ENCODE peak calls at places on chromosomes 12 and 14, in four cellular contexts. P is H9, X is mesendoderm, C is neuronal stem cell. O is an unnamed sample.

GRCh38 chr12:123254853-123255446 is 16.7 kb downstream of the CDK2AP1 start:
- DNase-seq in P (no peak), X (no peak), C (no peak), O (no peak)

GRCh38 chr14:72607386-72608125 is 286.3 kb downstream of the DPF3 start:
- DNase-seq in P (no peak), X (no peak), C (no peak), O (peak)

GRCh38 chr14:55092326-55092725 is 36.7 kb upstream of the LGALS3 start:
- DNase-seq in P (no peak), X (no peak), C (no peak), O (no peak)

GRCh38 chr12:123089631-123090353 is 61.1 kb downstream of the PITPNM2 start:
- DNase-seq in P (no peak), X (no peak), C (no peak), O (peak)

GRCh38 chr12:1350934-1351240 is 243.5 kb downstream of the FBXL14 start:
- DNase-seq in P (no peak), X (no peak), C (no peak), O (no peak)

GRCh38 chr12:131991816-131992430 is 42.2 kb downstream of the EP400 start:
- DNase-seq in P (no peak), X (no peak), C (no peak), O (peak)

GRCh38 chr12:114913871-114914801 is 230.2 kb upstream of the TBX3 start:
- DNase-seq in P (no peak), X (no peak), C (peak), O (peak)

GRCh38 chr12:75933136-75933535 is 98.4 kb downstream of the PHLDA1 start:
- DNase-seq in P (no peak), X (no peak), C (no peak), O (peak)

GRCh38 chr12:24714237-24714636 is 234.7 kb downstream of the BCAT1 start:
- DNase-seq in P (no peak), X (no peak), C (no peak), O (no peak)

GRCh38 chr12:94263011-94263786 is 114.8 kb downstream of the PLXNC1 start:
- DNase-seq in P (no peak), X (no peak), C (no peak), O (no peak)
- H4K8ac ChIP-seq in P (no peak), X (no peak), C (no peak), O (no peak)

GRCh38 chr12:120588948-120589930 is 8.0 kb upstream of the POP5 start:
- DNase-seq in P (no peak), X (no peak), C (no peak), O (no peak)
- H4K8ac ChIP-seq in P (no peak), X (no peak), C (no peak), O (no peak)

DNA sequence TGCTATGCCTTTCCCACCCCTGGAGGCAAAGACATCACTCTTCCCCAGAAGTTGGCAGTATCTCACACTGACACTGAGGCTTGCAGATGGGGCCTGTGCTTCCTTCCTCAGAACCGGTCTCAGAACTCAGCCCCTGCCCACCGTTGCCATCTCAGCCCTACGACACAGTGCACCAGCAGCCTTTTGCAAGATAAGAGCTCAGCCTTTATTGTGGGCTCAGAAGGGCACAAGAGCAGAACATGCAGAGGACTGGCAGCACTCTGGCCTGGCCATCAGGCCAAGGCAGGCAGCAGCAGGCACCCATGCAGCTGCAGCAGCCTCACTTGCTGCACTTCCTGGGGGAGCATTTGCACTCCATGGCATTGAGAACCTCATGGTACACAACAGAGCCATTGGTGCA is 3.6 kb upstream of the ANO2 start:
- DNase-seq in P (no peak), X (no peak), C (no peak), O (no peak)
- H4K8ac ChIP-seq in P (no peak), X (no peak), C (peak), O (no peak)

DNA sequence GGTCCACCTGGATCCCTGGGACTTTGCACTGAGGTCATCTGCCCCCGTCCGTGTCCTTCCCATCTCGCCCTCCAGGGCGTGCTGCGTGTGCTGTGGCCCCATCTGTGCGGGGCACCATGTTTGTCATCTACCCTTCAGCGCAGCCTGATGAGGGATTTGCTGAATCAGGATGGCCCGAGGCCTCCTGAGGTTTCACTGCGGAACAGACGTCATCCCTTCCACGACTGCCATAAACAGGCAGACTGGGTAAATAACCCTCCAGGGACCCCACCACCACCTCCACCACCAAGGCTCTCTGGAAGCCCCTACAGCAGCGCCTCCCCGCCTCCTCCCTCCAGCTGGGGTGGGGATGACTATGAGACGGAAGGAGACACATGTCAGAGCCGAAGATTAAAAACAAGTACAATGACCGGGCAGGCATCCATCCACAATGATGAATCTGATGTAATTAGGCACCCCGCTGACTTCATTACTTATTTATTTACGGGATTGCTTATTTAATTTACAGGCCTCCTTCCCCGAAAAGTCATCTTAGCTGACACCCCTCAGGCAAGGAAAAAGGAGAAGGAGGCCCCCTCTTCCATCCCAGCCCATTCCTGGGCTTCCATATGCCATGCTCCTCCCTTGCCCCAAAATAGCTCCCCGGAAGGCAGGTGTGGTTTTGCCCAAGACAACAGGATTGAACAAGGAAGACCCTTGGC is 39.4 kb downstream of the NCOR2 start:
- DNase-seq in P (no peak), X (no peak), C (no peak), O (peak)
- H4K8ac ChIP-seq in P (no peak), X (no peak), C (no peak), O (peak)

DNA sequence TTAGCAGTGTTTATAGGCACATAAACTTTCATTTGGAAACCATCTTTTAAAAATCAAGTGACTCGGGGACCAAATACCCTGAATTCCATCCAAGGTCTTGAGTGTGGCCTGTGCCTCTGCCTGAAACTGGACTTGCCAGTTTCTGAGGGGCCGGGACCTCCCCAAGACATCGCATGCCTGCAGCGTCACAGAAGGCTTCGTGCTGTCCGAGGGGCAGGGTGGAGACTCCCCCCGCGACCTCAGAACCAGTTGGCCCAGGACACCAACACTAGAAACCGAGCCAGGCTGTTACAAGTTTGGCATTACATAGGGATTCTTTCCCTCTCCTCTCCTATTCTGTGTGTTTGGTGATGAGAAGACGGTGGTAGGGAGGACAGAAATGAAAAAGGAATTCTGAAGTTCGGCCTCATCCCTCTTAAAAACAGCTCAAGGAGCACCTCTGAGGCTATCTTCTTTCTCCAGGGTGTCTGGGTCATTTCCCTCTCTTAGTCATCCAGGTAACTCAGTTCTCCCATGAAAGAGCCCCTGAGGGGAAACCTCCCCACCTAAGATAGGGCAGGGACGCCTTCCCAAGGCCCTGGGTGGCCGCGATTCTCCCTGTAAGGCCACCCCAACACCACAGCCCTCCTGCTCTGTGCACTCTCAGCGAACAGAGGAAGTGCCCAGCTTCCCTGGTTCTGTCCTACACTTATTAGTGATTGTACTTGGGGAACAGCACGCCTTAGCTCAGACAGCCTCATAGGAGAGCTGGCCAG is 93.9 kb downstream of the BCL11B start:
- DNase-seq in P (peak), X (no peak), C (no peak), O (no peak)
- H4K8ac ChIP-seq in P (no peak), X (no peak), C (no peak), O (no peak)

DNA sequence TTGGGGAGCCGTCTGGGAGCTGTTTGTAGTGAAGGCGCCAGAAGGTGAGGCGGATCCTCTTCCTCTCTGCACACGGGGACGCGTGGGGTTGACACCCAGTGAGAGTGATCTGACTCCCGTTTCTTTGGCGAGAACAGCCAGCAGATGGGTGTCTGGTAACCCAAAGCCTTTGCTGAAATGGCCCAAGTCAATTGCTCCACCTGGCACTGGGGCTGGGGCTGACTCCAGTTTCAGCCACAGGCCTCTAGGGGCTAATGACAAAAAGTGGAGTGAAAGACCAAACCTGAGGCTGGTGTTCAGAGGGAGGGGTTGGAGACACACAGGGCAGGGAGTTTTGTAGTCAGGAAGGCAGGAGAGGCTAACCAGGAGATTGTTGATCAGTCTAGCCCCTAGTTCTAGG is 87.0 kb downstream of the FRMD6 start:
- DNase-seq in P (peak), X (peak), C (no peak), O (no peak)
- H4K8ac ChIP-seq in P (no peak), X (no peak), C (no peak), O (no peak)

O was measured in mesenchymal stem cell.